ENCODE peak calls at places on chromosomes 7 and 10, in six cellular contexts. C is AG04450, M is fibroblast of lung, U is MM.1S, Q is mucosa of descending colon, I is RWPE1. X is an unnamed sample.

GRCh38 chr10:82506680-82507376 is 631.8 kb downstream of the NRG3 start:
- DNase-seq in C (no peak), U (no peak), M (no peak), Q (no peak), I (no peak), X (no peak)

GRCh38 chr7:100013328-100013676 is 2.1 kb upstream of the ZKSCAN1 start:
- DNase-seq in U (peak), M (no peak), I (no peak), Q (no peak), C (no peak), X (no peak)

GRCh38 chr7:96344236-96344635 is 22.3 kb upstream of the SLC25A13 start:
- DNase-seq in M (no peak), Q (no peak), I (no peak), U (no peak), C (no peak), X (no peak)

GRCh38 chr10:126562209-126562680 is 108.2 kb downstream of the C10orf90 start:
- DNase-seq in I (no peak), Q (no peak), C (no peak), U (no peak), M (peak), X (no peak)

GRCh38 chr10:132849546-132850031 is 63.6 kb upstream of the NKX6-2 start:
- DNase-seq in C (no peak), Q (no peak), I (no peak), U (no peak), M (no peak), X (no peak)

GRCh38 chr10:20885678-20886077 is 11.4 kb downstream of the NEBL start:
- DNase-seq in M (peak), Q (no peak), C (no peak), I (peak), U (peak), X (no peak)

GRCh38 chr7:18890134-18890533 is 227.3 kb downstream of the TWIST1 start:
- DNase-seq in I (no peak), U (no peak), Q (no peak), C (peak), M (peak), X (peak)

GRCh38 chr10:58641095-58641531 is 128.4 kb downstream of the BICC1 start:
- DNase-seq in I (peak), M (peak), C (peak), Q (no peak), U (no peak), X (peak)

GRCh38 chr7:142584765-142585164 is 164.5 kb upstream of the PRSS1 start:
- DNase-seq in C (no peak), U (no peak), M (no peak), I (no peak), Q (no peak), X (no peak)

GRCh38 chr7:33554576-33554975 is 350.8 kb upstream of the BMPER start:
- DNase-seq in Q (no peak), U (no peak), M (no peak), I (no peak), C (no peak), X (no peak)

GRCh38 chr10:15990523-15991129 is 130.3 kb upstream of the MINDY3 start:
- DNase-seq in M (no peak), U (no peak), Q (no peak), C (no peak), I (no peak), X (no peak)

GRCh38 chr10:59393349-59393748 is 31.0 kb upstream of the FAM13C start:
- DNase-seq in M (peak), Q (no peak), U (no peak), C (no peak), I (no peak), X (no peak)

GRCh38 chr7:151013728-151014497 is 10.4 kb downstream of the ATG9B start:
- DNase-seq in C (no peak), M (peak), I (no peak), Q (peak), U (peak), X (peak)

GRCh38 chr7:80277434-80278427 is 143.1 kb downstream of the GNAI1 start:
- DNase-seq in C (no peak), I (peak), Q (no peak), M (peak), U (no peak), X (peak)

GRCh38 chr10:5645375-5645774 is 21.0 kb downstream of the ASB13 start:
- DNase-seq in C (no peak), U (no peak), Q (peak), I (no peak), M (no peak), X (no peak)

GRCh38 chr10:10510179-10510578 is 507.5 kb upstream of the CELF2 start:
- DNase-seq in C (no peak), U (no peak), Q (no peak), I (no peak), M (no peak), X (no peak)

GRCh38 chr7:43834463-43835251 is 34.7 kb downstream of the MRPS24 start:
- DNase-seq in C (no peak), U (peak), M (peak), Q (no peak), I (no peak), X (peak)

GRCh38 chr7:81607987-81608386 is 161.9 kb downstream of the HGF start:
- DNase-seq in M (no peak), Q (no peak), U (no peak), I (no peak), C (no peak), X (no peak)

GRCh38 chr7:157445956-157446295 is 109.1 kb downstream of the DNAJB6 start:
- DNase-seq in I (no peak), M (no peak), Q (no peak), C (no peak), U (no peak), X (no peak)

GRCh38 chr10:95214793-95215192 is 20.8 kb downstream of the ACSM6 start:
- DNase-seq in M (peak), Q (no peak), I (peak), C (no peak), U (no peak), X (peak)

GRCh38 chr10:95209509-95210127 is 15.6 kb downstream of the ACSM6 start:
- DNase-seq in Q (no peak), C (no peak), I (no peak), U (no peak), M (no peak), X (no peak)

GRCh38 chr10:95211606-95212279 is 17.7 kb downstream of the ACSM6 start:
- DNase-seq in U (no peak), C (no peak), Q (no peak), M (no peak), I (no peak), X (no peak)

GRCh38 chr10:95214369-95214768 is 20.3 kb downstream of the ACSM6 start:
- DNase-seq in C (no peak), I (no peak), U (no peak), Q (no peak), M (peak), X (peak)

DNA sequence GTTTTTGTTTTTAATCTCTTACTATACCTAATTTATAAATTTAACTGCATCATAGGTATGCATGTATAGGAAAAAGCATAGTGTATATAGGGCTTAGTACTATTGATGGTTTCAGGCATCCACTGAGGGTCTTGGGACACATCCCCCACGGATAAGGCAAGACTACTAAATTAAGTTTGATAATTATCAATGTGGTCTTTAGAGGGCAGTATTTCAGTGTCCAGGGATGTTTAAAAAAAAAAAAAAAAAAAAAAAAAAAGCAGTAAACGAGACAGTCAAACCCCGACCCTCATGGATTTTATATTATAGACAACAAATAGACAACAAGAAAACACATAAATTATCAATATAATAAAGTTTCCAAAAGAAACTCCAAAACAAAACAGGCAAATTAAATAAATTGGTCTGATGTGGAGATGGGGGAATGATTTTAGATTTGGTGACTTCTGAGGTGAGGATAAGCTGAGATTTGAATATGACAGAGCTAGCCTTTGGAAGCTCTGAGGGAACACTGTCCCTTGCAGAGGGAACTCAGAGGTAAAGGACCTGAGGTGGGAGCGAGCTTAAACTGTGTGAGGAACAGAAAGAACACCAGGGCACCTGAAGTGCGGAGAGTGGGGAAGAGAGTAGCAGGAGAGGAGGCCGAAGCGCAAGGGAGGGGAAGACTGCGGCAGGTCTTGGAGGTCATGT is 14.8 kb downstream of the ACSM6 start:
- DNase-seq in I (peak), C (no peak), M (no peak), Q (no peak), U (no peak), X (peak)
- TF ChIP-seq CTCF in I (peak), C (peak), M (peak), Q (no peak), U (peak), X (no peak)

DNA sequence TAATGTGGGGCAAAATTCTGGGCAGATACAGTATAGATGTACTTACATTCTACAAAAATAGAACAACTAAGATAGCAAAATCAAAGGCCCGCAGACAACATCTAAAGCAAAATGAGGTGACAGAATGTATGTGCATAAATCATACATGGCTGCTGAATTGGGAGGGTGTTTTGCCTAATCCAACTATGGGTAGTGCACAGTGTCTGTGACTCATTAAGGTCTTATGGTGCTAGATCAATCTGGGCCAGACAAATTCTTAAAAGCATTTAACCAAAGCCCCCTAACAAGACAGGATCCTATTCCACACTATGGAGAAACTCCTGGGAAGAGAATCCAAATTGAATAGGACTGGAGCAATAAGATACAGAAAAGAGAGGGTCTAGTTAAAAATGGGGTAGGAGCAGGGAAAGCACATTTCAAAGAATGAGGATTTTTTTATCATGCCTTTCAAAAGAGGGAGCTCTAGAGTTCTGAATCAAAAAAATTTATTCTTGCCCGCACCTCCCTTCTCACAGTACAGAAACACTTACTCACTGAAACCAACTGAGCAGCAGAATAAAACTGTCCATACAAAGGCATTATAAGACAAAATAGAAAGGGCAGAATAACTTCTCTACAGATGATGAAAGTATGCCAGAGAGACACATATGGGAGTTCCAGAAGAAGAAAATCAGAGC is 181.3 kb downstream of the RNLS start:
- DNase-seq in I (peak), M (peak), Q (no peak), C (no peak), U (peak), X (peak)
- TF ChIP-seq CTCF in I (peak), M (peak), Q (no peak), C (peak), U (peak), X (peak)

GRCh38 chr7:50418086-50418515 is 32.0 kb downstream of the FIGNL1 start:
- DNase-seq in C (peak), Q (peak), I (peak), M (peak), U (peak), X (peak)
- TF ChIP-seq CTCF in C (peak), Q (peak), I (peak), M (peak), U (peak), X (peak)

GRCh38 chr10:102670065-102670400 is 25.8 kb downstream of the TRIM8 start:
- DNase-seq in Q (no peak), M (no peak), I (no peak), U (no peak), C (no peak), X (no peak)
- TF ChIP-seq CTCF in Q (no peak), M (no peak), I (no peak), U (no peak), C (no peak), X (no peak)

GRCh38 chr10:34526186-34526585 is 288.9 kb downstream of the PARD3 start:
- DNase-seq in M (peak), I (no peak), C (no peak), U (no peak), Q (no peak), X (no peak)

GRCh38 chr10:34524369-34525091 is 290.6 kb downstream of the PARD3 start:
- DNase-seq in M (peak), Q (no peak), I (no peak), C (no peak), U (peak), X (no peak)

GRCh38 chr10:34528320-34528719 is 286.8 kb downstream of the PARD3 start:
- DNase-seq in U (no peak), C (peak), M (peak), Q (no peak), I (peak), X (peak)

GRCh38 chr10:34530778-34531177 is 284.3 kb downstream of the PARD3 start:
- DNase-seq in M (no peak), Q (no peak), C (no peak), U (no peak), I (no peak), X (no peak)

DNA sequence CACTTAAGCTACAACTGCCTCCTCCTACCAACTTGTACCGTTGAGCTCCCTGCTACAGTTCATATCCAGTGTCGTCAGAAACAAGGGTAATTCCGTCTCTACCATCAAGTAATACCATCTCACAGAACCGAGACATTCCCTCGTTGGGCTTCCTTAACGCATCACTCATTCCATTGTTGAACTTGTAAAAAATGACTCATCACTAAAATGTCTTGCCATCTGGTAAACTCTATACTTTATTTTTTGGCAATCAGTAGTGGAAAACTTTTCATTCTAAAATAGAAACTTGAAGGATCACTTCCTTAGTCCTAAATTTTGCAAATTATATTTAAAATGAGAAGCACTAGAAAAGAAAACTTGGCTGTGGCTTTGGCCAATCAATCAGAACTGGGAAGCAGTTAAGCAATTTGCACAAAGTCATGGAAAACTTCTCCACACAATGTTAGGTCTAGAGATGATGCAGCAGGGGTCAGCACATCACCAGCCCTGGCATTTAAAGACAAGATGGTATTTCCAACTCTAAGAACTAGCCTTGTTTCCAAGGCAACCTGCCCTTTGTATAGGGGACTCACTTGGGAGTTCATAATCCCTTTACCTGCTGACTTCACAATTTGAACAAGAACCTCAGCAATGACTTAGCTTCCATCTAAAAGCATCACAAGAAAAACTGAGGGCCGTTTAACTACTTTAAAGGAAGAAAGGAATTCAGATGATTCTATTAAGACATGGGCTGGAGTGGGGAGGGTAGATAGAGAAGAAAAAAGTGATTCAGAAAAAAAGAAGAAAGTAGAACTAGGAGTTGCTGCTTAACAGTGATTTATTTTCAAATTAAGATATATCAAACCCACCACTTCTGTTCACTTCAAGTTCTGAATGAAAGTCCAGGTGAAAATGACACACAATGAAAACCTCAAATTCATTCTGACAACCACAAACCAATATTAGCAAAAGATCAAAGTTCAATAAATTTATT is 288.1 kb downstream of the PARD3 start:
- DNase-seq in M (peak), Q (no peak), C (peak), U (no peak), I (peak), X (peak)
- TF ChIP-seq CTCF in M (peak), Q (no peak), C (peak), U (no peak), I (peak), X (peak)

X was measured in astrocyte of the spinal cord.